ENCODE peak calls at places on chromosome 5, in five cellular contexts. S, X, F, D and N are unnamed samples.
A peak's percentile ranks its signal among the peaks of the same experiment; 100 is the strongest.

GRCh38 chr5:65858316-65858715 is 68.1 kb upstream of the ERBIN start:
- DNase-seq in S (no peak), X (no peak), F (no peak), D (peak; percentile 21), N (peak; percentile 33)

GRCh38 chr5:142301487-142302035 is 23.3 kb downstream of the SPRY4 start:
- DNase-seq in S (no peak), X (no peak), F (no peak), D (no peak), N (no peak)

GRCh38 chr5:123035320-123035949 is 1.1 kb downstream of the PPIC start:
- DNase-seq in S (peak; percentile 71), X (peak; percentile 28), F (peak; percentile 30), D (peak; percentile 43), N (peak; percentile 29)

GRCh38 chr5:142006363-142007236 is 6.2 kb downstream of the GNPDA1 start:
- DNase-seq in S (no peak), X (no peak), F (no peak), D (peak; percentile 17), N (no peak)

GRCh38 chr5:125227333-125228075 is 481.1 kb upstream of the ZNF608 start:
- DNase-seq in S (no peak), X (peak; percentile 38), F (no peak), D (peak; percentile 57), N (peak; percentile 41)

GRCh38 chr5:143220748-143221211 is 182.7 kb downstream of the NR3C1 start:
- DNase-seq in S (no peak), X (peak; percentile 53), F (no peak), D (peak; percentile 57), N (no peak)

GRCh38 chr5:148632280-148632679 is 22.0 kb downstream of the HTR4 start:
- DNase-seq in S (no peak), X (no peak), F (no peak), D (no peak), N (no peak)

GRCh38 chr5:14581333-14581890 is at the start of gene OTULINL:
- DNase-seq in S (peak; percentile 95), X (peak; percentile 82), F (peak; percentile 93), D (peak; percentile 73), N (peak; percentile 65)

GRCh38 chr5:139335811-139336210 is 5.8 kb upstream of the PAIP2 start:
- DNase-seq in S (no peak), X (no peak), F (no peak), D (no peak), N (no peak)

GRCh38 chr5:128036961-128037360 is 46.6 kb upstream of the SLC12A2 start:
- DNase-seq in S (no peak), X (peak; percentile 50), F (no peak), D (peak; percentile 79), N (peak; percentile 59)

GRCh38 chr5:77143998-77144836 is 57.1 kb upstream of the ZBED3 start:
- DNase-seq in S (peak; percentile 66), X (peak; percentile 79), F (peak; percentile 71), D (peak; percentile 92), N (peak; percentile 81)

GRCh38 chr5:1772634-1773033 is 27.0 kb downstream of the MRPL36 start:
- DNase-seq in S (no peak), X (peak; percentile 69), F (no peak), D (peak; percentile 82), N (peak; percentile 68)
- TF ChIP-seq CTCF in S (peak; percentile 16), X (peak; percentile 71), F (no peak), D (peak; percentile 84), N (peak; percentile 67)

GRCh38 chr5:52839285-52839684 is 51.6 kb downstream of the ITGA1 start:
- DNase-seq in S (no peak), X (no peak), F (no peak), D (no peak), N (no peak)

GRCh38 chr5:52834320-52834719 is 46.6 kb downstream of the ITGA1 start:
- DNase-seq in S (no peak), X (no peak), F (no peak), D (no peak), N (no peak)

GRCh38 chr5:52838306-52839015 is 50.7 kb downstream of the ITGA1 start:
- DNase-seq in S (no peak), X (peak; percentile 73), F (no peak), D (peak; percentile 82), N (no peak)

GRCh38 chr5:52837591-52838001 is 49.9 kb downstream of the ITGA1 start:
- DNase-seq in S (no peak), X (peak; percentile 58), F (no peak), D (peak; percentile 87), N (peak; percentile 32)

DNA sequence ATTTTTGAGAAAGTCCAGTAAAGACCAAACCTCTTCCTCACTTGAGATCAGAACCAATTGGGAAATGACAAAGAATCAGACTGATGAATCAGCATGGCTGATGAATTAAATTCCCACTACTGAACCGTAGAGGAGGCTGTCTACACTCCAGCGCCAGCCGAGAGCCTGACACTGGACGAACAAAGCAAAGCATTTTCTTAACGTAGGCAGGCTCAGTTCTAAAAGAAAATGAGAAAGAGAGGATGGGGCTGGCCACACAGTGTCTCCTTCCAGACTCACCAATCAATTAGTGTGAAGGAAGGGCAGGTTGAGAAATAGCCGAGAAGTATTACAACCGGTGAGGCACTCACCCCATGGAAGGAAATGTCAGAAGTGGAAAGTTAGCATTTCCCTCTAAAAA is 49.4 kb downstream of the ITGA1 start:
- DNase-seq in S (no peak), X (peak; percentile 73), F (no peak), D (peak; percentile 89), N (peak; percentile 53)
- H3K4me3 ChIP-seq in S (no peak overlapping the region), X (no peak overlapping the region), F (no peak overlapping the region), D (peak overlapping the region; percentile 15), N (no peak overlapping the region)

DNA sequence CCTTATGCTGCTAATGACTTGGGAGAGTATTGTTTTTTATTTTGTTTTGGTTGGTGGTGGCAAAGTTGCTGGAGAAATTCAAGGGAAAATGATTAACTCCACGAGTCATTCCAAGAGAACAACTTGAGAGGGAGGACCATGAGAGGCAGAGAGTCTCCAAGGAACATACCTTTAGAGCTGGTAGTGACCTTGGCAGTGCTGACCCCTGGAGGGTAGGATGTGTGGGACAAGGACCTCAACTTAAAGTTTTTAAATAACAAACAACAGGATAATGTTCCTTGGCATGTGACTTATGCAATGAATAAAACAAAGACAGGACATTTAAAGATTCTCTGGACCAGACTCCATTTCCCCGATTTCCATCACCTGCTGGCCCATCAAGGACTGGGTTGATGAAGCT is 139.7 kb downstream of the LRRC70 start:
- DNase-seq in S (no peak), X (peak; percentile 4), F (no peak), D (peak; percentile 1), N (peak; percentile 21)
- TF ChIP-seq CTCF in S (no peak), X (peak; percentile 24), F (no peak), D (no peak), N (peak; percentile 9)

GRCh38 chr5:170389250-170389902 is at the start of gene KCNMB1:
- DNase-seq in S (no peak), X (no peak), F (no peak), D (no peak), N (no peak)
- H3K4me3 ChIP-seq in S (peak within 1 kb of the TSS; percentile 38), X (no peak within 1 kb of the TSS), F (peak within 1 kb of the TSS; percentile 46), D (no peak within 1 kb of the TSS), N (no peak within 1 kb of the TSS)

GRCh38 chr5:144390133-144390532 is 219.5 kb downstream of the KCTD16 start:
- DNase-seq in S (no peak), X (no peak), F (no peak), D (peak; percentile 20), N (peak; percentile 15)
- TF ChIP-seq CTCF in S (no peak), X (peak; percentile 42), F (no peak), D (peak; percentile 57), N (peak; percentile 38)

GRCh38 chr5:134969166-134969565 is 1.5 kb downstream of the CATSPER3 start:
- DNase-seq in S (no peak), X (no peak), F (no peak), D (no peak), N (no peak)
- H3K4me3 ChIP-seq in S (no peak overlapping the region), X (no peak overlapping the region), F (no peak overlapping the region), D (no peak overlapping the region), N (no peak overlapping the region)

GRCh38 chr5:111072949-111073682 is 1.6 kb downstream of the TSLP start:
- DNase-seq in S (peak; percentile 81), X (peak; percentile 34), F (no peak), D (peak; percentile 36), N (no peak)
- TF ChIP-seq CTCF in S (no peak), X (no peak), F (no peak), D (peak; percentile 24), N (no peak)

DNA sequence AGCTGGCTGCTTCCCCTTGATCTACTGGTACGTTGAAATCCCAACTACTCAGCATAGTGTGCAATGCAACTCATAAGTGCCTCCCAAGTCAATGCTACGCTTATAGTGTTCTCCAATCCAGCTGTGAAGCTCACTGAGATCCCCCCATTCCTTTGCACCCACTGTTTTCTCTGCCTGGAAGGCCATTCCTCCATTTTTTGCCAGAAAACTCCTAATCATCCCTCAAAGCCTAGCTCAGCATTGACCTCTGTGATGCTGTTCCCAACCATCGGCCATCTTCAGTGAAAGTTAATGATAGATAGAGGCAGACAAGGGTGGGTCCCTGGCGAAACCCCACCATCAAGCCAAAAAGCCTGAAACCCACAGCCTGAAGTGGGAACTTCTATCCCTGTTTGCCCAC is 211.0 kb downstream of the ENC1 start:
- DNase-seq in S (no peak), X (no peak), F (no peak), D (no peak), N (no peak)
- H3K4me3 ChIP-seq in S (no peak overlapping the region), X (no peak overlapping the region), F (no peak overlapping the region), D (no peak overlapping the region), N (no peak overlapping the region)

GRCh38 chr5:151463137-151464029 is 16.0 kb downstream of the SLC36A1 start:
- DNase-seq in S (no peak), X (no peak), F (no peak), D (no peak), N (no peak)
- TF ChIP-seq CTCF in S (no peak), X (peak; percentile 40), F (no peak), D (peak; percentile 66), N (peak; percentile 47)

GRCh38 chr5:84383296-84383815 is 1.3 kb downstream of the EDIL3 start:
- DNase-seq in S (no peak), X (no peak), F (no peak), D (no peak), N (no peak)

GRCh38 chr5:84382363-84383295 is 2.1 kb downstream of the EDIL3 start:
- DNase-seq in S (peak; percentile 70), X (no peak), F (peak; percentile 23), D (peak; percentile 65), N (peak; percentile 58)

GRCh38 chr5:84383816-84384603 is 670 bp downstream of the EDIL3 start:
- DNase-seq in S (peak; percentile 70), X (no peak), F (peak; percentile 19), D (peak; percentile 63), N (peak; percentile 67)

GRCh38 chr5:84379749-84380148 is 4.9 kb downstream of the EDIL3 start:
- DNase-seq in S (no peak), X (no peak), F (no peak), D (peak; percentile 76), N (peak; percentile 33)

DNA sequence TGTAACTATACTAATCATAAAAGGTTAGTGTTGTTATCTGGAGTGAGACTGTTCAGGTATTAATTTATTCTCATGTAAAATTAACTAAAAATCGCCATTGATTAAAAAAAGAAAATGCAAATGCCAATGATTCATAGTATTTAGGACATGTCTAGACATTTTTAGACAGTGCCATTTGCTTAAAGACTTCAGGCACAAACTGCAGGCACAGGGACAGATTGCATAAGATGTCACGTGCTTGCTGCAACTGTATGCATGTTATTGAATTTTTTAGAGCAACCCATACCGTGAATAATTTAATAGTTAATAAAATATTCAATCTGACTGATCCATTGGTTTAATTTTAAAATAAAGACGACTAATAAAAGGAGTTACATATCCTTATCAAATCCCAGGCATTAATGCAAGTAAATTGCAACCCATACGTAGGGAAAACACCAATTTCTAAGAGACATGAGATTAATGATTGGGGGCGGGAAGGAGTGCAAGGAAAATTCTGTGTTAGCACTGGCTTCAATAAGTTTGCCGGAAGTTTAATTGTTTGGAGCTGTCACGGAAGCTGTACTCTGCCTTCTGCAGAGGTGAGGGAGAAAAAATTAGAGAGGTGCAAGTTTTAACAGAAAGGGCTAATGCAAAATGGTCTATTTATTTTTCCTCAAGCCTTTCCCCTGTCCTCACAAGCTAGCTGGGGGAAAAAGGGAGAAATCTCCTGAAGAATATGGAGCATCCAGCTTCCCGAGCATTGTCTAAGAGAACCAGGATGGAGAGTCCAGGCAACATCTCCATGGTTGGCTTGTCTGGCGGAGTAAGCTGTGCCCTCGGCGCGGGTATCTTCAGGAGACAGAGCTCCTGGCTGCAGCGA is 2.9 kb downstream of the EDIL3 start:
- DNase-seq in S (no peak), X (no peak), F (no peak), D (peak; percentile 41), N (peak; percentile 25)
- H3K4me3 ChIP-seq in S (peak overlapping the region; percentile 70), X (peak overlapping the region; percentile 50), F (peak overlapping the region; percentile 57), D (peak overlapping the region; percentile 85), N (peak overlapping the region; percentile 72)